ENCODE peak calls at places on chromosomes 11 and 22, in nine cellular contexts. One of them, this sample, is unnamed.

GRCh38 chr11:68137833-68138232 is 16.6 kb upstream of the CHKA start:
- DNase-seq in CD8-positive, alpha-beta T cell: no peak
- DNase-seq in effector memory CD4-positive, alpha-beta T cell: no peak
- DNase-seq in iris pigment epithelial cell: no peak
- DNase-seq in EH: no peak
- DNase-seq in activated CD4-positive, alpha-beta T cell treated with anti-CD3 and anti-CD28 coated beads, Interleukin-2, amount 50 U/mL, for 48 hours: no peak
- DNase-seq in endothelial cell: no peak
- DNase-seq in fibroblast of pulmonary artery: no peak
- DNase-seq in activated T-cell treated with anti-CD3 and anti-CD28 coated beads, Interleukin-2, amount 50 U/mL, for 72 hours: no peak
- DNase-seq in this sample: no peak

GRCh38 chr22:17264321-17265052 is 45.3 kb upstream of the ADA2 start:
- DNase-seq in endothelial cell: peak; percentile 47
- DNase-seq in iris pigment epithelial cell: peak; percentile 28
- DNase-seq in activated CD4-positive, alpha-beta T cell treated with anti-CD3 and anti-CD28 coated beads, Interleukin-2, amount 50 U/mL, for 48 hours: no peak
- DNase-seq in effector memory CD4-positive, alpha-beta T cell: no peak
- DNase-seq in CD8-positive, alpha-beta T cell: no peak
- DNase-seq in EH: peak; percentile 9
- DNase-seq in activated T-cell treated with anti-CD3 and anti-CD28 coated beads, Interleukin-2, amount 50 U/mL, for 72 hours: no peak
- DNase-seq in fibroblast of pulmonary artery: peak; percentile 21
- DNase-seq in this sample: no peak

GRCh38 chr11:20601221-20601914 is 2.0 kb downstream of the SLC6A5 start:
- DNase-seq in activated CD4-positive, alpha-beta T cell treated with anti-CD3 and anti-CD28 coated beads, Interleukin-2, amount 50 U/mL, for 48 hours: no peak
- DNase-seq in fibroblast of pulmonary artery: no peak
- DNase-seq in EH: no peak
- DNase-seq in effector memory CD4-positive, alpha-beta T cell: no peak
- DNase-seq in iris pigment epithelial cell: no peak
- DNase-seq in CD8-positive, alpha-beta T cell: no peak
- DNase-seq in endothelial cell: peak; percentile 24
- DNase-seq in activated T-cell treated with anti-CD3 and anti-CD28 coated beads, Interleukin-2, amount 50 U/mL, for 72 hours: no peak
- DNase-seq in this sample: no peak

GRCh38 chr22:42282252-42282942 is 11.9 kb upstream of the TCF20 start:
- DNase-seq in endothelial cell: no peak
- DNase-seq in CD8-positive, alpha-beta T cell: no peak
- DNase-seq in EH: no peak
- DNase-seq in fibroblast of pulmonary artery: no peak
- DNase-seq in activated CD4-positive, alpha-beta T cell treated with anti-CD3 and anti-CD28 coated beads, Interleukin-2, amount 50 U/mL, for 48 hours: no peak
- DNase-seq in iris pigment epithelial cell: no peak
- DNase-seq in activated T-cell treated with anti-CD3 and anti-CD28 coated beads, Interleukin-2, amount 50 U/mL, for 72 hours: no peak
- DNase-seq in effector memory CD4-positive, alpha-beta T cell: no peak
- DNase-seq in this sample: no peak

GRCh38 chr11:64028398-64029115 is 7.2 kb upstream of the FLRT1 start:
- DNase-seq in effector memory CD4-positive, alpha-beta T cell: no peak
- DNase-seq in EH: peak; percentile 41
- DNase-seq in CD8-positive, alpha-beta T cell: no peak
- DNase-seq in activated T-cell treated with anti-CD3 and anti-CD28 coated beads, Interleukin-2, amount 50 U/mL, for 72 hours: no peak
- DNase-seq in iris pigment epithelial cell: no peak
- DNase-seq in fibroblast of pulmonary artery: no peak
- DNase-seq in activated CD4-positive, alpha-beta T cell treated with anti-CD3 and anti-CD28 coated beads, Interleukin-2, amount 50 U/mL, for 48 hours: no peak
- DNase-seq in endothelial cell: peak; percentile 65
- DNase-seq in this sample: no peak

GRCh38 chr11:19660076-19660475 is 52.6 kb upstream of the NAV2 start:
- DNase-seq in fibroblast of pulmonary artery: peak; percentile 39
- DNase-seq in CD8-positive, alpha-beta T cell: no peak
- DNase-seq in effector memory CD4-positive, alpha-beta T cell: no peak
- DNase-seq in iris pigment epithelial cell: peak; percentile 84
- DNase-seq in endothelial cell: no peak
- DNase-seq in EH: peak; percentile 71
- DNase-seq in activated CD4-positive, alpha-beta T cell treated with anti-CD3 and anti-CD28 coated beads, Interleukin-2, amount 50 U/mL, for 48 hours: peak; percentile 19
- DNase-seq in activated T-cell treated with anti-CD3 and anti-CD28 coated beads, Interleukin-2, amount 50 U/mL, for 72 hours: peak; percentile 22
- DNase-seq in this sample: no peak

GRCh38 chr11:17498475-17498874 is 21.8 kb upstream of the ABCC8 start:
- DNase-seq in CD8-positive, alpha-beta T cell: no peak
- DNase-seq in effector memory CD4-positive, alpha-beta T cell: no peak
- DNase-seq in EH: peak; percentile 6
- DNase-seq in activated T-cell treated with anti-CD3 and anti-CD28 coated beads, Interleukin-2, amount 50 U/mL, for 72 hours: no peak
- DNase-seq in fibroblast of pulmonary artery: no peak
- DNase-seq in activated CD4-positive, alpha-beta T cell treated with anti-CD3 and anti-CD28 coated beads, Interleukin-2, amount 50 U/mL, for 48 hours: no peak
- DNase-seq in endothelial cell: no peak
- DNase-seq in iris pigment epithelial cell: peak; percentile 11
- DNase-seq in this sample: no peak

GRCh38 chr22:25062378-25063095 is 110.0 kb downstream of the KIAA1671 start:
- DNase-seq in fibroblast of pulmonary artery: no peak
- DNase-seq in endothelial cell: no peak
- DNase-seq in activated T-cell treated with anti-CD3 and anti-CD28 coated beads, Interleukin-2, amount 50 U/mL, for 72 hours: peak; percentile 58
- DNase-seq in CD8-positive, alpha-beta T cell: peak; percentile 81
- DNase-seq in effector memory CD4-positive, alpha-beta T cell: peak; percentile 60
- DNase-seq in EH: no peak
- DNase-seq in activated CD4-positive, alpha-beta T cell treated with anti-CD3 and anti-CD28 coated beads, Interleukin-2, amount 50 U/mL, for 48 hours: peak; percentile 54
- DNase-seq in iris pigment epithelial cell: no peak
- DNase-seq in this sample: no peak

GRCh38 chr11:30244255-30244654 is 13.4 kb downstream of the FSHB start:
- DNase-seq in activated CD4-positive, alpha-beta T cell treated with anti-CD3 and anti-CD28 coated beads, Interleukin-2, amount 50 U/mL, for 48 hours: no peak
- DNase-seq in endothelial cell: no peak
- DNase-seq in fibroblast of pulmonary artery: peak; percentile 59
- DNase-seq in iris pigment epithelial cell: peak; percentile 93
- DNase-seq in activated T-cell treated with anti-CD3 and anti-CD28 coated beads, Interleukin-2, amount 50 U/mL, for 72 hours: no peak
- DNase-seq in effector memory CD4-positive, alpha-beta T cell: no peak
- DNase-seq in EH: peak; percentile 0
- DNase-seq in CD8-positive, alpha-beta T cell: no peak
- DNase-seq in this sample: no peak

GRCh38 chr22:28874816-28875320 is 8.5 kb upstream of the ZNRF3 start:
- DNase-seq in activated T-cell treated with anti-CD3 and anti-CD28 coated beads, Interleukin-2, amount 50 U/mL, for 72 hours: no peak
- DNase-seq in fibroblast of pulmonary artery: no peak
- DNase-seq in activated CD4-positive, alpha-beta T cell treated with anti-CD3 and anti-CD28 coated beads, Interleukin-2, amount 50 U/mL, for 48 hours: no peak
- DNase-seq in CD8-positive, alpha-beta T cell: no peak
- DNase-seq in EH: no peak
- DNase-seq in effector memory CD4-positive, alpha-beta T cell: no peak
- DNase-seq in iris pigment epithelial cell: no peak
- DNase-seq in endothelial cell: no peak
- DNase-seq in this sample: no peak

GRCh38 chr22:28629420-28630184 is 50.0 kb downstream of the TTC28 start:
- DNase-seq in effector memory CD4-positive, alpha-beta T cell: no peak
- DNase-seq in activated T-cell treated with anti-CD3 and anti-CD28 coated beads, Interleukin-2, amount 50 U/mL, for 72 hours: no peak
- DNase-seq in fibroblast of pulmonary artery: peak; percentile 45
- DNase-seq in activated CD4-positive, alpha-beta T cell treated with anti-CD3 and anti-CD28 coated beads, Interleukin-2, amount 50 U/mL, for 48 hours: no peak
- DNase-seq in EH: peak; percentile 14
- DNase-seq in iris pigment epithelial cell: peak; percentile 47
- DNase-seq in endothelial cell: no peak
- DNase-seq in CD8-positive, alpha-beta T cell: no peak
- DNase-seq in this sample: no peak

GRCh38 chr11:84465040-84465439 is 1162.1 kb downstream of the DLG2 start:
- DNase-seq in activated T-cell treated with anti-CD3 and anti-CD28 coated beads, Interleukin-2, amount 50 U/mL, for 72 hours: no peak
- DNase-seq in effector memory CD4-positive, alpha-beta T cell: no peak
- DNase-seq in endothelial cell: no peak
- DNase-seq in EH: no peak
- DNase-seq in iris pigment epithelial cell: peak; percentile 6
- DNase-seq in activated CD4-positive, alpha-beta T cell treated with anti-CD3 and anti-CD28 coated beads, Interleukin-2, amount 50 U/mL, for 48 hours: no peak
- DNase-seq in fibroblast of pulmonary artery: peak; percentile 10
- DNase-seq in CD8-positive, alpha-beta T cell: no peak
- DNase-seq in this sample: no peak

GRCh38 chr11:61637287-61637686 is 42.9 kb upstream of the DAGLA start:
- DNase-seq in endothelial cell: no peak
- DNase-seq in CD8-positive, alpha-beta T cell: no peak
- DNase-seq in effector memory CD4-positive, alpha-beta T cell: no peak
- DNase-seq in activated T-cell treated with anti-CD3 and anti-CD28 coated beads, Interleukin-2, amount 50 U/mL, for 72 hours: no peak
- DNase-seq in activated CD4-positive, alpha-beta T cell treated with anti-CD3 and anti-CD28 coated beads, Interleukin-2, amount 50 U/mL, for 48 hours: no peak
- DNase-seq in fibroblast of pulmonary artery: no peak
- DNase-seq in EH: no peak
- DNase-seq in iris pigment epithelial cell: no peak
- DNase-seq in this sample: no peak

GRCh38 chr11:9906043-9906791 is 242.3 kb downstream of the SWAP70 start:
- DNase-seq in activated CD4-positive, alpha-beta T cell treated with anti-CD3 and anti-CD28 coated beads, Interleukin-2, amount 50 U/mL, for 48 hours: no peak
- DNase-seq in CD8-positive, alpha-beta T cell: no peak
- DNase-seq in effector memory CD4-positive, alpha-beta T cell: no peak
- DNase-seq in activated T-cell treated with anti-CD3 and anti-CD28 coated beads, Interleukin-2, amount 50 U/mL, for 72 hours: no peak
- DNase-seq in EH: peak; percentile 99
- DNase-seq in endothelial cell: no peak
- DNase-seq in fibroblast of pulmonary artery: peak; percentile 91
- DNase-seq in iris pigment epithelial cell: peak; percentile 95
- DNase-seq in this sample: no peak

GRCh38 chr11:98153752-98154151 is 867.0 kb upstream of the CNTN5 start:
- DNase-seq in activated T-cell treated with anti-CD3 and anti-CD28 coated beads, Interleukin-2, amount 50 U/mL, for 72 hours: no peak
- DNase-seq in fibroblast of pulmonary artery: no peak
- DNase-seq in endothelial cell: no peak
- DNase-seq in effector memory CD4-positive, alpha-beta T cell: no peak
- DNase-seq in EH: no peak
- DNase-seq in CD8-positive, alpha-beta T cell: no peak
- DNase-seq in iris pigment epithelial cell: no peak
- DNase-seq in activated CD4-positive, alpha-beta T cell treated with anti-CD3 and anti-CD28 coated beads, Interleukin-2, amount 50 U/mL, for 48 hours: no peak
- DNase-seq in this sample: no peak

GRCh38 chr11:116357769-116358544 is 414.8 kb downstream of the BUD13 start:
- DNase-seq in iris pigment epithelial cell: no peak
- DNase-seq in effector memory CD4-positive, alpha-beta T cell: no peak
- DNase-seq in fibroblast of pulmonary artery: no peak
- DNase-seq in EH: no peak
- DNase-seq in activated T-cell treated with anti-CD3 and anti-CD28 coated beads, Interleukin-2, amount 50 U/mL, for 72 hours: no peak
- DNase-seq in activated CD4-positive, alpha-beta T cell treated with anti-CD3 and anti-CD28 coated beads, Interleukin-2, amount 50 U/mL, for 48 hours: no peak
- DNase-seq in endothelial cell: peak; percentile 60
- DNase-seq in CD8-positive, alpha-beta T cell: no peak
- DNase-seq in this sample: no peak

GRCh38 chr11:16945671-16946469 is 68.3 kb downstream of the PLEKHA7 start:
- DNase-seq in effector memory CD4-positive, alpha-beta T cell: no peak
- DNase-seq in EH: peak; percentile 54
- DNase-seq in fibroblast of pulmonary artery: peak; percentile 60
- DNase-seq in iris pigment epithelial cell: peak; percentile 66
- DNase-seq in CD8-positive, alpha-beta T cell: no peak
- DNase-seq in activated T-cell treated with anti-CD3 and anti-CD28 coated beads, Interleukin-2, amount 50 U/mL, for 72 hours: peak; percentile 61
- DNase-seq in activated CD4-positive, alpha-beta T cell treated with anti-CD3 and anti-CD28 coated beads, Interleukin-2, amount 50 U/mL, for 48 hours: peak; percentile 64
- DNase-seq in endothelial cell: peak; percentile 73
- DNase-seq in this sample: peak; percentile 75

GRCh38 chr11:78040691-78041379 is 17.8 kb upstream of the KCTD14 start:
- DNase-seq in CD8-positive, alpha-beta T cell: no peak
- DNase-seq in activated CD4-positive, alpha-beta T cell treated with anti-CD3 and anti-CD28 coated beads, Interleukin-2, amount 50 U/mL, for 48 hours: peak; percentile 13
- DNase-seq in fibroblast of pulmonary artery: no peak
- DNase-seq in endothelial cell: no peak
- DNase-seq in EH: peak; percentile 43
- DNase-seq in iris pigment epithelial cell: no peak
- DNase-seq in effector memory CD4-positive, alpha-beta T cell: no peak
- DNase-seq in activated T-cell treated with anti-CD3 and anti-CD28 coated beads, Interleukin-2, amount 50 U/mL, for 72 hours: peak; percentile 11
- DNase-seq in this sample: no peak